ENCODE peak calls at places on chromosomes 3 and 15, in seven cellular contexts. W is neural crest cell, A is heart right ventricle, L is AG09319, P is Calu3, Z is fibroblast of pulmonary artery, U is nephron progenitor cell. Q is an unnamed sample.

GRCh38 chr3:188680189-188680588 is 491.6 kb upstream of the TPRG1 start:
- DNase-seq in Z (peak; percentile 58), P (no peak), U (no peak), W (no peak), A (no peak), L (no peak), Q (no peak)

GRCh38 chr15:55770808-55771207 is 27.9 kb upstream of the PRTG start:
- DNase-seq in Z (no peak), P (no peak), A (no peak), U (peak; percentile 12), W (no peak), L (no peak), Q (no peak)

GRCh38 chr3:134802428-134803050 is 7.5 kb downstream of the EPHB1 start:
- DNase-seq in A (no peak), Z (no peak), P (no peak), W (no peak), L (no peak), U (no peak), Q (no peak)

GRCh38 chr3:125062904-125063618 is 7.3 kb upstream of the HEG1 start:
- DNase-seq in A (peak; percentile 41), U (no peak), W (no peak), L (peak; percentile 81), Z (peak; percentile 97), P (peak; percentile 65), Q (peak; percentile 88)

GRCh38 chr3:65833761-65834505 is 204.8 kb downstream of the MAGI1 start:
- DNase-seq in A (no peak), W (no peak), Z (peak; percentile 72), U (no peak), P (no peak), L (no peak), Q (peak; percentile 84)

GRCh38 chr3:171142985-171143384 is 116.5 kb upstream of the SLC2A2 start:
- DNase-seq in P (no peak), L (peak; percentile 25), Z (peak; percentile 53), A (no peak), W (no peak), U (no peak), Q (no peak)

GRCh38 chr3:69012111-69012835 is 1.2 kb downstream of the EOGT start:
- DNase-seq in W (no peak), A (peak; percentile 38), U (peak; percentile 30), L (peak; percentile 87), P (no peak), Z (peak; percentile 31), Q (peak; percentile 82)

GRCh38 chr3:30124435-30125390 is 481.7 kb upstream of the TGFBR2 start:
- DNase-seq in P (no peak), U (no peak), Z (peak; percentile 61), L (no peak), A (peak; percentile 51), W (no peak), Q (peak; percentile 79)

GRCh38 chr3:59143447-59143846 is 93.6 kb upstream of the CFAP20DC start:
- DNase-seq in Z (peak; percentile 1), U (no peak), P (no peak), L (no peak), A (no peak), W (no peak), Q (peak; percentile 21)

GRCh38 chr15:42131826-42132806 is 24.3 kb downstream of the PLA2G4F start:
- DNase-seq in P (no peak), Z (no peak), W (no peak), A (no peak), L (no peak), U (no peak), Q (no peak)

GRCh38 chr3:110456438-110457138 is 615.0 kb upstream of the NECTIN3 start:
- DNase-seq in Z (no peak), A (no peak), L (no peak), W (no peak), P (no peak), U (no peak), Q (no peak)

GRCh38 chr3:7144696-7145308 is 283.9 kb downstream of the GRM7 start:
- DNase-seq in Z (peak; percentile 1), P (no peak), A (no peak), W (peak; percentile 4), L (no peak), U (peak; percentile 21), Q (peak; percentile 12)

GRCh38 chr3:116340680-116341216 is 104.5 kb downstream of the LSAMP start:
- DNase-seq in U (no peak), A (no peak), Z (no peak), W (no peak), P (no peak), L (no peak), Q (no peak)

GRCh38 chr15:99265541-99266070 is 14.3 kb downstream of the LRRC28 start:
- DNase-seq in A (no peak), L (no peak), P (no peak), Z (no peak), U (no peak), W (no peak), Q (no peak)

GRCh38 chr3:187066228-187066995 is 72.9 kb downstream of the RPL39L start:
- DNase-seq in A (peak; percentile 34), P (peak; percentile 51), W (no peak), Z (peak; percentile 31), U (peak; percentile 12), L (no peak), Q (peak; percentile 73)

GRCh38 chr15:99053380-99054024 is 45.9 kb upstream of the PGPEP1L start:
- DNase-seq in W (no peak), U (no peak), Z (no peak), P (no peak), A (no peak), L (no peak), Q (no peak)

GRCh38 chr15:38517312-38517711 is 47.3 kb downstream of the RASGRP1 start:
- DNase-seq in L (no peak), Z (peak; percentile 2), A (no peak), P (no peak), W (no peak), U (no peak), Q (no peak)

GRCh38 chr15:31216210-31216911 is 110.3 kb upstream of the KLF13 start:
- DNase-seq in A (peak; percentile 90), W (peak; percentile 41), P (peak; percentile 28), L (peak; percentile 38), U (peak; percentile 49), Z (peak; percentile 70), Q (peak; percentile 53)

GRCh38 chr3:149623819-149624218 is 34.0 kb downstream of the WWTR1 start:
- DNase-seq in U (no peak), A (no peak), L (no peak), Z (no peak), W (no peak), P (no peak), Q (no peak)

GRCh38 chr3:108486910-108487309 is 23.5 kb downstream of the MYH15 start:
- DNase-seq in L (no peak), Z (peak; percentile 68), A (peak; percentile 32), U (peak; percentile 32), P (no peak), W (no peak), Q (peak; percentile 77)

GRCh38 chr15:44308415-44308814 is 19.9 kb downstream of the GOLM2 start:
- DNase-seq in Z (no peak), U (no peak), W (no peak), P (no peak), A (no peak), L (no peak), Q (no peak)

GRCh38 chr3:126530171-126531050 is 6.5 kb downstream of the CHST13 start:
- DNase-seq in L (no peak), P (no peak), Z (no peak), W (no peak), A (no peak), U (no peak), Q (no peak)

GRCh38 chr15:51726302-51727073 is 11.0 kb downstream of the LYSMD2 start:
- DNase-seq in A (peak; percentile 71), W (no peak), P (peak; percentile 19), L (no peak), Z (peak; percentile 81), U (peak; percentile 18), Q (peak; percentile 95)

GRCh38 chr3:25589783-25590258 is 74.9 kb downstream of the TOP2B start:
- DNase-seq in W (no peak), P (no peak), Z (no peak), L (no peak), A (peak; percentile 48), U (no peak), Q (no peak)

GRCh38 chr3:27368831-27369607 is at the start of gene NEK10:
- DNase-seq in U (peak; percentile 92), W (peak; percentile 91), A (peak; percentile 88), P (peak; percentile 94), L (peak; percentile 20), Z (peak; percentile 93), Q (peak; percentile 87)
- TF ChIP-seq CTCF in U (no peak), W (no peak), A (no peak), P (no peak), L (no peak), Z (no peak), Q (no peak)

GRCh38 chr15:91885714-91886265 is 32.3 kb downstream of the SLCO3A1 start:
- DNase-seq in P (peak; percentile 24), U (no peak), A (no peak), Z (no peak), L (no peak), W (no peak), Q (no peak)
- TF ChIP-seq CTCF in P (no peak), U (no peak), A (no peak), Z (no peak), L (no peak), W (no peak), Q (peak; percentile 25)

DNA sequence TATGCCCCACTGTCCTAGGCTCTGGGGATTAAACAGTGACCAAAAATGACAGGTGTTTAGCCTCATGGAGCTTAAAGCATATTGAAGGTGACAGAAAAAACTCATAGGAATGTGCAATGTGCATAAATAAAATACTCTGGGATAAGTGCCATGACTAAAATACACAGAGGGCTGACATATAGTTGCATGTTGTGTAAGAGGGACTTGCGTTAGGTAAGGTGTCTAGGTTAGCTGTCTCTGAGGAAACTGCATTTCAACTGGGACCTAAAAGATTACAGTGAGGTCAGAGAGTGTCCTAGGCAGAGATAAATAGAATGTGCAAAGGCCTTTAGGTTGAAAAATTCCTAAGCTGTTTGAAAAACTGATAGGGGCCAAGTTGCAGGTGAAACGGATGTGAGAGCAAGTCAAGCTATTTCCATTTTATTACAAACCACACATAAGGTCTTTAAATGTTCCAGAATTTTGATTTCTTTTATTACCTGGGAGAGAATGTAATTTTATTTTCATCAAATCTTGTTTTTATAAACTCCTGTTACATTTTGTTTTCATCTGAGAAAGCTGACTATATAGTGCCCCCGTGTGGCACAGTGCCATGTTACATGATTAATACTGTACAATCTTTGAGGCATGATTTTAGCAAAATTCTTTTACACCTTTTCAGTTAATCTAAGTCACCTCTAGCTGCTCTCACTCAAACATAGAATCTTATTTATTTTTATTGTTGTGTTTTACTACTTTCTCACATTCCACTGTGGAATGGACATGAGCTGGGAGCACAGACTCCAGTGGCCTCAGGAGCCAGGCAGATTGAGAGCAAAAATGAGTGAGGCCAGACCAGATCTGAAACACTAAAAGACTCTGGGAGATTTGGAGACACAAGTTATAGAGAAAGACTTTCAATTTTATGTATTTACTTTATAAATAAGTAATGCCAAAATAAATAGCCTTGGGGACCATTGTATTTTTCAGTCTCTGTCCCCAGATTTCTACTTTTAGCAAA is 259.6 kb upstream of the ZNF717 start:
- DNase-seq in W (peak; percentile 42), Z (peak; percentile 26), U (peak; percentile 52), P (peak; percentile 6), A (no peak), L (no peak), Q (peak; percentile 43)
- TF ChIP-seq CTCF in W (peak; percentile 89), Z (peak; percentile 18), U (peak; percentile 78), P (no peak), A (no peak), L (peak; percentile 7), Q (peak; percentile 38)

DNA sequence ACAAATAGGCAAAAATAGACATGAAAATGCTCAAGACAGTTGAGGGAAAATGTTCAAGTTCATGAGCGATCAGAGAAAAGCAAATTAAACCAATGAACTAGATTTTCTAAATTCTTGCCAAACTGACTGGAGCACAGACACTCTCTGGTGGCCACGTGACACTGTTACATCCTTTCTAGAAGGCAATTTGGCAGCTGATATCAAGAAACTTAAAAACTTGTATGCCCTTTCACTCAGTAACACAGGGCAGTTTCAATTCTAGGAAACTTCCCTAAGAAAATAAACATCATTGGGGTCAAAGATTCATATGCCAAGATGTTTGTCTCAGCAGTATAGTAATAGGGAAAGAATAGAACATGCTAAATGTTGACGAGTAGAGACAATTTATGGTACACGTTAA is 52.2 kb downstream of the ABHD5 start:
- DNase-seq in P (no peak), Z (peak; percentile 54), U (no peak), W (no peak), A (no peak), L (no peak), Q (no peak)
- TF ChIP-seq CTCF in P (no peak), Z (peak; percentile 20), U (no peak), W (peak; percentile 40), A (no peak), L (peak; percentile 15), Q (no peak)

Q was measured in bronchial epithelial cell.